ENCODE peak calls at places on chromosomes 6 and 20, in seven cellular contexts. O, H, U, F, X, S and K are unnamed samples.

GRCh38 chr20:56487216-56487615 is 18.8 kb downstream of the RTF2 start:
- DNase-seq in O (peak), H (no peak), U (peak), F (no peak), X (no peak), S (no peak), K (no peak)

GRCh38 chr20:43238833-43239232 is 49.1 kb upstream of the PTPRT start:
- DNase-seq in O (no peak), H (no peak), U (no peak), F (no peak), X (peak), S (no peak), K (no peak)

GRCh38 chr6:126661646-126662045 is 321.7 kb downstream of the CENPW start:
- DNase-seq in O (no peak), H (no peak), U (no peak), F (no peak), X (no peak), S (no peak), K (no peak)

GRCh38 chr20:54197621-54198604 is 10.0 kb upstream of the PFDN4 start:
- DNase-seq in O (no peak), H (peak), U (no peak), F (no peak), X (peak), S (no peak), K (no peak)

GRCh38 chr6:4459032-4459431 is 317.2 kb upstream of the CDYL start:
- DNase-seq in O (no peak), H (peak), U (no peak), F (peak), X (no peak), S (no peak), K (no peak)

GRCh38 chr6:35804996-35805736 is at the start of gene LHFPL5:
- DNase-seq in O (no peak), H (peak), U (no peak), F (no peak), X (peak), S (peak), K (no peak)

GRCh38 chr6:35165630-35166071 is 24.5 kb upstream of the TCP11 start:
- DNase-seq in O (no peak), H (no peak), U (no peak), F (no peak), X (no peak), S (peak), K (no peak)

GRCh38 chr6:41894366-41895299 is 542 bp downstream of the USP49 start:
- DNase-seq in O (no peak), H (no peak), U (no peak), F (no peak), X (peak), S (peak), K (no peak)

GRCh38 chr6:134577998-134578397 is 260.1 kb upstream of the SGK1 start:
- DNase-seq in O (no peak), H (no peak), U (no peak), F (no peak), X (peak), S (no peak), K (no peak)

GRCh38 chr6:13472976-13473645 is 14.3 kb downstream of the GFOD1 start:
- DNase-seq in O (no peak), H (no peak), U (no peak), F (no peak), X (no peak), S (no peak), K (peak)

GRCh38 chr6:44004625-44005506 is 122.4 kb downstream of the MRPL14 start:
- DNase-seq in O (no peak), H (no peak), U (peak), F (peak), X (no peak), S (no peak), K (no peak)

GRCh38 chr6:11241793-11242201 is 9.3 kb upstream of the NEDD9 start:
- DNase-seq in O (peak), H (no peak), U (no peak), F (no peak), X (peak), S (peak), K (no peak)

GRCh38 chr20:34557936-34558319 is 590 bp upstream of the MAP1LC3A start:
- DNase-seq in O (no peak), H (no peak), U (no peak), F (no peak), X (no peak), S (no peak), K (no peak)

GRCh38 chr6:156850356-156850755 is 73.2 kb downstream of the ARID1B start:
- DNase-seq in O (no peak), H (no peak), U (no peak), F (no peak), X (no peak), S (no peak), K (no peak)

GRCh38 chr6:38512211-38512610 is 127.5 kb downstream of the BTBD9 start:
- DNase-seq in O (no peak), H (no peak), U (no peak), F (no peak), X (no peak), S (no peak), K (no peak)

GRCh38 chr6:131819507-131820228 is 11.8 kb downstream of the ENPP1 start:
- DNase-seq in O (no peak), H (no peak), U (no peak), F (no peak), X (no peak), S (no peak), K (no peak)

GRCh38 chr6:27765028-27765427 is 147.2 kb downstream of the OR2B2 start:
- DNase-seq in O (no peak), H (no peak), U (no peak), F (no peak), X (no peak), S (no peak), K (no peak)

GRCh38 chr20:60921021-60921622 is 330.9 kb upstream of the CDH4 start:
- DNase-seq in O (no peak), H (peak), U (no peak), F (no peak), X (peak), S (no peak), K (no peak)

GRCh38 chr20:44423480-44423879 is 52.2 kb upstream of the TTPAL start:
- DNase-seq in O (no peak), H (no peak), U (no peak), F (no peak), X (no peak), S (no peak), K (no peak)

GRCh38 chr6:138722425-138723371 is 50.9 kb upstream of the CCDC28A start:
- DNase-seq in O (no peak), H (no peak), U (no peak), F (no peak), X (peak), S (no peak), K (no peak)

GRCh38 chr6:30169658-30170614 is 6.6 kb downstream of the TRIM15 start:
- DNase-seq in O (no peak), H (peak), U (peak), F (no peak), X (peak), S (no peak), K (peak)

GRCh38 chr20:41769650-41770049 is 151.5 kb upstream of the CHD6 start:
- DNase-seq in O (no peak), H (no peak), U (no peak), F (no peak), X (peak), S (no peak), K (no peak)

GRCh38 chr6:14393910-14394309 is 276.3 kb downstream of the CD83 start:
- DNase-seq in O (no peak), H (no peak), U (no peak), F (no peak), X (no peak), S (no peak), K (no peak)

GRCh38 chr6:111258615-111259088 is 171.3 kb downstream of the SLC16A10 start:
- DNase-seq in O (no peak), H (no peak), U (no peak), F (no peak), X (no peak), S (no peak), K (no peak)

GRCh38 chr6:168213121-168213524 is 106.5 kb downstream of the DACT2 start:
- DNase-seq in O (no peak), H (no peak), U (no peak), F (no peak), X (no peak), S (no peak), K (no peak)

GRCh38 chr6:31620586-31621319 is at the start of gene PRRC2A:
- DNase-seq in O (no peak), H (peak), U (peak), F (no peak), X (peak), S (peak), K (no peak)

GRCh38 chr20:39112196-39112743 is 150.1 kb downstream of the DHX35 start:
- DNase-seq in O (no peak), H (peak), U (peak), F (peak), X (peak), S (peak), K (no peak)

GRCh38 chr20:1225263-1225728 is 548 bp upstream of the RAD21L1 start:
- DNase-seq in O (no peak), H (no peak), U (no peak), F (no peak), X (no peak), S (no peak), K (no peak)

GRCh38 chr6:138563650-138564049 is 64.4 kb upstream of the NHSL1 start:
- DNase-seq in O (no peak), H (no peak), U (no peak), F (no peak), X (no peak), S (no peak), K (no peak)

DNA sequence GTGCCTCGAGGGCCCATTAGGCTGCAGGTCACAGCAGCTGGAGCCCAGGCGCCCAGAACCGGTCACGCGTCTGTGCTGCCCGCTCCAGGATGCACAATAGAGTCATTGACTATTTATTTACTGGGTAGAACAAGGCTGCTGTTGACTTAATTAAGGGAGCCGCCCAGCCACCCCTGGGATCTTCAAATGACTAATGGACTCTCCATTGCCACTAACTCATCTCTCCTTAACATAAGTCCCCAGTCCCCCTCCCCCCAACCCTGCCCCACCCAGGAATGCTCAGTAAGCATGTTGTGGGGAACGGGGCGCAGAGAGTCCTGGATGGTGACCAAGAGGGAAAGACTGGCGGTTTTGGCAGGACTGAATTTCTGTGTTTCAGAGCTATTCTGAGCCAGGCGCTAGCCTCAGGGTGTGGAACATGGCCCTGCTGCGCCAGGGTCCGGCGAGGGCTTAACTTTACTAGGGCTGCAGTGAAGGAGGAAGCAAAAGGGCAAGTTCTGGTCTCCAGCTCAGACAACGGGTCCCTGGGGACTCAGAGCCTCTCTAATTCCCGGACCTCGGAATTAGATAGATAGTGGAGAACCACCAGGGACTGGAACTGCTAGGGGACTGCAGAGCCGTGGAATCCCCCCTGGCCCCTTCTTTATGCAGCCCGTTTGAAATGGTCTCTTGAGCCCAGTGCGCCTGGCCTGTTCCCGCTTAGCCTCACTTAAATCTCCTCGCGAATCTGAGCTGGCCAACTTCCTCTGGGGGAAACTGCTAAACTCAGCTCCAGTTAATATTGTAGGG is 1.5 kb upstream of the GRIK2 start:
- DNase-seq in O (no peak), H (no peak), U (no peak), F (no peak), X (peak), S (no peak), K (no peak)
- H3K4me3 ChIP-seq in O (no peak), H (no peak), U (no peak), F (no peak), X (peak), S (no peak), K (peak)

DNA sequence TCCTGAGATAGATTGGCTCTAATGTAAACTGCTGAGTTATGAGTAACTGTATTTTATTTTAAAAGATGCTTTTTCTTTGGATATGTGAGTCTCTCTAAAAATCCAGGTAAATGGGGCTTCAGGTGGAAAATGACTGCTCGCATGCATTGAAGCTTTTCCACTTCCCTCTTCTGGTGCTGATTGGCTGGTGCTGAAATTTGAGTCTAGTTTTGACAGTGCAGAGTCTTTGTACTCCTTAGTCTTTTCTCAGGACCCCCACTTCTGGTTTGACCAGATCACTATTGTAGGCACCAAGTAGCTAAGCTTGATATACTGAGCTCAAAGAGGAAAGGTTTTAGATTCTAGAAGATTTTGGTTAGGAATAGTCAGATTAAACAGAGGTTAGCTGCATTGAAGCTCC is 60.7 kb upstream of the TULP4 start:
- DNase-seq in O (no peak), H (no peak), U (no peak), F (no peak), X (no peak), S (no peak), K (no peak)
- TF ChIP-seq CTCF in O (no peak), H (no peak), U (no peak), F (no peak), X (no peak), S (no peak), K (no peak)

GRCh38 chr20:9677224-9677623 is 161.7 kb downstream of the PAK5 start:
- DNase-seq in O (no peak), H (no peak), U (no peak), F (no peak), X (no peak), S (no peak), K (no peak)
- H3K27ac ChIP-seq in O (no peak), H (no peak), U (no peak), F (no peak), X (no peak), S (no peak), K (no peak)

DNA sequence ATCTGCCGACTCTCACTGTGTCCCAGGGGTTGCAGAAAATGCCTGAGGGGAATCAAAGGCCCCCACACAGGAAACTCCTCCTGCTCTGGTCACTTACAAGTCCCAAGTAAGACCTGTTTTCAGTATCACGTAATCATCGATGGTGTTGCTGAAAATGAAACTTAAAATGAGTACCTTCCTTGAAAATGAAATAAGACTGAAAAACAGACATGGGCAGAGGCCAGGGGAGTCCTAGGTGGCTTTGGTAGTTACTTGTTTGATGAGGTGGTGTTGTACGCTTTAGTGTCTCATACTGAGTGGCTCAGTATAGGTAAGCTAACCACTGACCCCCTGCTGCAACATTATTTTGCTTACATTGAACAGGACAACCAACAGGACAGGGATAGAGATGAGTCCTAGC is 43.0 kb upstream of the SYNCRIP start:
- DNase-seq in O (no peak), H (no peak), U (no peak), F (no peak), X (no peak), S (no peak), K (no peak)
- H3K4me3 ChIP-seq in O (no peak), H (no peak), U (no peak), F (no peak), X (no peak), S (no peak), K (no peak)

GRCh38 chr6:33248932-33249731 is 22.5 kb downstream of the VPS52 start:
- DNase-seq in O (peak), H (peak), U (peak), F (peak), X (peak), S (peak), K (peak)
- TF ChIP-seq CTCF in O (peak), H (no peak), U (no peak), F (no peak), X (no peak), S (no peak), K (peak)